ENCODE peak calls at places on chromosomes 12 and 14, in four cellular contexts. W is foreskin keratinocyte, C is stomach, Z is mammary epithelial cell. U is an unnamed sample.

GRCh38 chr14:37384870-37385596 is 187.3 kb downstream of the MIPOL1 start:
- DNase-seq in W (no peak), C (no peak), Z (no peak), U (no peak)

GRCh38 chr12:52399756-52400155 is 6.4 kb downstream of the KRT82 start:
- DNase-seq in W (no peak), C (no peak), Z (no peak), U (no peak)

GRCh38 chr14:101200650-101201516 is 297.4 kb upstream of the RTL1 start:
- DNase-seq in W (no peak), C (peak; percentile 17), Z (no peak), U (no peak)

GRCh38 chr12:54004841-54005530 is 3.8 kb upstream of the HOXC8 start:
- DNase-seq in W (no peak), C (no peak), Z (no peak), U (no peak)

GRCh38 chr14:36505892-36506731 is 13.9 kb downstream of the NKX2-1 start:
- DNase-seq in W (no peak), C (no peak), Z (no peak), U (no peak)

GRCh38 chr14:34775922-34776321 is 61.5 kb upstream of the CFL2 start:
- DNase-seq in W (no peak), C (no peak), Z (no peak), U (no peak)

GRCh38 chr12:89353823-89354629 is 1.7 kb upstream of the DUSP6 start:
- DNase-seq in W (peak; percentile 91), C (peak; percentile 86), Z (peak; percentile 94), U (peak; percentile 83)

GRCh38 chr12:62537544-62537943 is 70.9 kb downstream of the MON2 start:
- DNase-seq in W (peak; percentile 47), C (peak; percentile 48), Z (peak; percentile 14), U (no peak)

GRCh38 chr14:32329146-32329545 is at the start of gene AKAP6:
- DNase-seq in W (no peak), C (no peak), Z (no peak), U (no peak)

GRCh38 chr14:50741571-50741970 is 73.5 kb upstream of the SAV1 start:
- DNase-seq in W (peak; percentile 58), C (no peak), Z (peak; percentile 72), U (peak; percentile 51)

GRCh38 chr12:105369014-105369413 is 38.5 kb downstream of the C12orf75 start:
- DNase-seq in W (peak; percentile 23), C (no peak), Z (peak; percentile 45), U (no peak)

GRCh38 chr14:105468621-105469241 is 5.9 kb upstream of the CRIP2 start:
- DNase-seq in W (no peak), C (peak; percentile 70), Z (no peak), U (no peak)

GRCh38 chr12:71138011-71138410 is 19.8 kb downstream of the TSPAN8 start:
- DNase-seq in W (no peak), C (no peak), Z (no peak), U (no peak)
- TF ChIP-seq CTCF in W (peak; percentile 26), C (no peak), Z (no peak), U (no peak)

DNA sequence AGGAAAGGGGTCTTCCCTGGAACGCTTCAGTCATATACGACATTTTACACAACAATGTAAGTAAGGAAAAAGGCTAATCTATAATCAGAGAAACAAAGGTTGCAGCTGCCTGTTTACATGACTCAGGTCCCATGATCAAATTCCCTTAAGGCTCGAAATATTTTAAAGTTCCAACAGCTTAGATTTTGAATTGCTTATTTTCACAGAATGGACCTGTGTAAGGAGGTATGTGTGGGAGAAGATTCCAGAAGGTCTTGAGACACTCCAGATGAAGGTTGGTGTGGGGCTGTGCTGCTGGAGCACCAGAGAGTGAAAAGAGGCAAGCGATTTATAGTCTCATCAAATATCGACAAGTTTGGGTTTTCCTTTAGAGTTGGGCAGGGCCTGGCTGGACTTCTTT is 34.1 kb upstream of the TCL1B start:
- DNase-seq in W (no peak), C (no peak), Z (no peak), U (no peak)
- H3K27ac ChIP-seq in W (no peak overlapping the region), C (no peak overlapping the region), Z (no peak overlapping the region), U (no peak overlapping the region)

GRCh38 chr14:64040044-64040443 is 187.2 kb downstream of the SYNE2 start:
- DNase-seq in W (peak; percentile 11), C (no peak), Z (no peak), U (no peak)
- TF ChIP-seq CTCF in W (peak; percentile 75), C (no peak), Z (peak; percentile 35), U (no peak)

DNA sequence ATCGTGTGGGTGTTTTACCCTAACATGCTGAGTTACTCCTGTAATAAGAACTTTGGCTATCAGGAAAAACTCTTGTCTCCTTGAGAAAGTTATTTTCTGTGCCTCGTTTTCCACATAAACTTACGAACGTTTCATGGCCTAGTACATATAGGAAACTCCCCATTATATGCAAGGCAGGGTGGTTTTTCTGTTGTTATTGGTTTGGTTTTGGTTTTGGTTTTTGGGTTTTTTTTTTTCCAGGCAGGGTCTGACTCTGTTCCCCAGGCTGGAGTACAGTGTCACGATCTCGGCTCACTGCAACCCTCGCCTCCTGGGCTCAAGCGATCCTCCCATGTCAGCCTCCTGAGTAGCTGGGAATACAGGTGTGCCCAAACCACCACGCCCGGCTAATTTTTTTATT is 5.5 kb downstream of the OR6C3 start:
- DNase-seq in W (no peak), C (no peak), Z (no peak), U (no peak)
- H3K27ac ChIP-seq in W (no peak overlapping the region), C (no peak overlapping the region), Z (no peak overlapping the region), U (no peak overlapping the region)

GRCh38 chr12:55722948-55723347 is 2.8 kb downstream of the RDH5 start:
- DNase-seq in W (no peak), C (no peak), Z (no peak), U (no peak)

GRCh38 chr12:55723516-55724225 is 3.5 kb downstream of the RDH5 start:
- DNase-seq in W (no peak), C (no peak), Z (no peak), U (no peak)

GRCh38 chr12:55725556-55725955 is 3.3 kb downstream of the CD63 start:
- DNase-seq in W (no peak), C (no peak), Z (no peak), U (no peak)

GRCh38 chr12:55724226-55724939 is 4.2 kb downstream of the RDH5 start:
- DNase-seq in W (no peak), C (peak; percentile 76), Z (peak; percentile 38), U (no peak)

DNA sequence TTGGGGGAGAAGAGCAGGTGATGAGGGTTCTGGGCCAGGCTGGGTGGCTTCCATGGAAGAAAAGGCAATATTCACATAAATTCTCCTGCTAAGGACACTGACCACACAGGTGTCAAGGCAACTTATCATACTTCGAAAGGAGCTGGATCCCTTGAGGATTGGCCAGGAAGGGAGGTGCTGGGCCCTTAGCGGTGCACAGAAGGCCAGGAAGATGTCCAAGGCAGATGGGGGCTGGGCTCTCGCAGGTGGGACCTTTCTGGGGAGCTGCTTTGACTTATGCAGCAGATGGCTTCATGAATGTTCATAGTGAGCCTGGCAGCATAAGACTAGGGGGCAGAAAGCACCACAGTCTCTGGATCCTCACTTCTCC is 3.9 kb downstream of the CD63 start:
- DNase-seq in W (no peak), C (no peak), Z (no peak), U (no peak)
- TF ChIP-seq CTCF in W (no peak), C (no peak), Z (no peak), U (peak; percentile 4)

DNA sequence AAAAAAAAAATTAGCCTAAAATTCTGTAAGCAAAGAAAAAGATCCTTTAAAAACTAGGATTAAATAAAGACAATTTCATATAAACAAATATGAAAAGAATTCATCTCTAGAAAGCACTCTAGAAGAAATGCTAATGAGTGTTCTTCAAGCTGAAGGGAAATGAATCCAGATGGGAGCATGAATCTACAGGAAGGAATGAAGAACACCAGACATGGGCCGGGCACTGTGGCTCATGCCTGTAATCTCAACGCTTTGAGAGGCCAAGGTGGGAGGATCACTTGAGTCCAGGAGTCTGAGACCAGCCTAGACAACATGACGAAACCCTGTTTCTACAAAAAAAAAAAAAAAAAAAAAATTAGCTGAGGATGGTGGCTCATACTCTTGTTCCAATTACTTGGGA is 297.2 kb downstream of the FBXL14 start:
- DNase-seq in W (no peak), C (no peak), Z (no peak), U (no peak)
- H3K27ac ChIP-seq in W (no peak overlapping the region), C (no peak overlapping the region), Z (no peak overlapping the region), U (no peak overlapping the region)

GRCh38 chr12:64779349-64779974 is 20.3 kb upstream of the GNS start:
- DNase-seq in W (no peak), C (no peak), Z (no peak), U (no peak)

GRCh38 chr12:64782181-64782580 is 23.0 kb upstream of the GNS start:
- DNase-seq in W (no peak), C (no peak), Z (no peak), U (no peak)

GRCh38 chr12:64780220-64780530 is 21.0 kb upstream of the GNS start:
- DNase-seq in W (no peak), C (no peak), Z (no peak), U (no peak)

GRCh38 chr12:64781374-64782029 is 22.3 kb upstream of the GNS start:
- DNase-seq in W (no peak), C (peak; percentile 34), Z (no peak), U (peak; percentile 48)

GRCh38 chr12:64780531-64781373 is 21.5 kb upstream of the GNS start:
- DNase-seq in W (peak; percentile 18), C (peak; percentile 87), Z (peak; percentile 24), U (peak; percentile 48)
- TF ChIP-seq CTCF in W (no peak), C (no peak), Z (no peak), U (peak; percentile 8)

GRCh38 chr12:108107293-108107692 is 21.8 kb upstream of the WSCD2 start:
- DNase-seq in W (no peak), C (no peak), Z (no peak), U (no peak)
- H3K27ac ChIP-seq in W (no peak overlapping the region), C (no peak overlapping the region), Z (no peak overlapping the region), U (no peak overlapping the region)

GRCh38 chr12:123365141-123365917 is 682 bp upstream of the SBNO1 start:
- DNase-seq in W (peak; percentile 97), C (peak; percentile 99), Z (peak; percentile 98), U (peak; percentile 98)
- TF ChIP-seq CTCF in W (peak; percentile 88), C (no peak), Z (peak; percentile 86), U (peak; percentile 86)

GRCh38 chr12:3152013-3152412 is 74.8 kb downstream of the TSPAN9 start:
- DNase-seq in W (no peak), C (no peak), Z (no peak), U (no peak)
- H3K27ac ChIP-seq in W (no peak overlapping the region), C (no peak overlapping the region), Z (no peak overlapping the region), U (no peak overlapping the region)